ENCODE peak calls at places on chromosomes 11 and 22, in ten cellular contexts. L is sigmoid colon, A is caudate nucleus, Y is transverse colon, F is heart right ventricle, B is cardiac muscle cell, K is ovary, R is thoracic aorta, D is IMR-90, Q is colonic mucosa. J is an unnamed sample.

GRCh38 chr11:65485820-65486219 is 13.0 kb upstream of the MALAT1 start:
- DNase-seq in L (peak; percentile 77), A (no peak), Y (no peak), F (no peak), B (no peak), K (no peak), R (no peak), D (no peak), Q (peak; percentile 22), J (no peak)

GRCh38 chr22:22045576-22046335 is 63.2 kb upstream of the TOP3B start:
- DNase-seq in L (no peak), A (no peak), Y (no peak), F (no peak), B (no peak), K (no peak), R (no peak), D (no peak), Q (no peak), J (no peak)

GRCh38 chr22:32868928-32869327 is 67.4 kb downstream of the TIMP3 start:
- DNase-seq in L (no peak), A (no peak), Y (no peak), F (no peak), B (no peak), K (no peak), R (no peak), D (no peak), Q (no peak), J (no peak)

GRCh38 chr11:92739020-92739419 is 230.4 kb upstream of the MTNR1B start:
- DNase-seq in L (no peak), A (no peak), Y (no peak), F (no peak), B (no peak), K (no peak), R (no peak), D (peak; percentile 29), Q (no peak), J (no peak)

GRCh38 chr11:62980133-62980760 is 4.5 kb downstream of the SLC22A6 start:
- DNase-seq in L (no peak), A (no peak), Y (no peak), F (no peak), B (peak; percentile 63), K (no peak), R (no peak), D (peak; percentile 3), Q (no peak), J (no peak)

GRCh38 chr22:20141186-20142077 is 9.4 kb downstream of the CCDC188 start:
- DNase-seq in L (no peak), A (no peak), Y (no peak), F (no peak), B (no peak), K (no peak), R (no peak), D (peak; percentile 82), Q (no peak), J (peak; percentile 98)

GRCh38 chr11:18802381-18803257 is 11.0 kb upstream of the PTPN5 start:
- DNase-seq in L (no peak), A (no peak), Y (peak; percentile 32), F (peak; percentile 49), B (peak; percentile 80), K (peak; percentile 16), R (no peak), D (peak; percentile 71), Q (peak; percentile 37), J (peak; percentile 61)

GRCh38 chr11:111189466-111189865 is 56.1 kb upstream of the POU2AF2 start:
- DNase-seq in L (no peak), A (no peak), Y (no peak), F (no peak), B (no peak), K (no peak), R (no peak), D (peak; percentile 35), Q (no peak), J (no peak)

DNA sequence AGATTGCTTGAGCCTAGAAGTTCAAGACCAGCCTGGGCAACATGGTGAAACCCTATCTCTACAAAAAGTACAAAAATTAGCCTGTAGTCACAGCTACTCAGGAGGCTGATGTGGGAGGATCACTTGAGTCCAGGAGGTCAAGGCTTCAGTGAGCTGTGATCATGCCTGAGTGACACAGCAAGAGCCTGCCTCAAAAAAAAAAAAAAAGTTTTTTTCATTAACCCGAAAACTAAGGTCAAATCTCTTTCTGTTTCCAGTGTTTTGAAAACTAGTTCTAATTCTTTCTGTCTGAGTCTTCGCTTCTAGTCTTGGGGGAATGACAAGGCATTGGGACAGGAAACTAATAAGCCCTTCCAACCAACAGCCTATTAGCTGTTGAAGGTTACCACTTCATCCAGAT is 57.6 kb downstream of the LIF start:
- DNase-seq in L (no peak), A (no peak), Y (no peak), F (no peak), B (no peak), K (no peak), R (no peak), D (peak; percentile 23), Q (no peak), J (no peak)
- H3K27ac ChIP-seq in L (no peak overlapping the region), A (no peak overlapping the region), Y (no peak overlapping the region), F (no peak overlapping the region), B (no peak overlapping the region), K (no peak overlapping the region), R (no peak overlapping the region), D (no peak overlapping the region), Q (no peak overlapping the region), J (peak overlapping the region; percentile 100)

GRCh38 chr22:50258361-50259292 is 2.9 kb downstream of the MAPK12 start:
- DNase-seq in L (no peak), A (no peak), Y (no peak), F (peak; percentile 68), B (no peak), K (no peak), R (no peak), D (no peak), Q (no peak), J (no peak)
- H3K27ac ChIP-seq in L (no peak overlapping the region), A (no peak overlapping the region), Y (no peak overlapping the region), F (no peak overlapping the region), B (no peak overlapping the region), K (no peak overlapping the region), R (no peak overlapping the region), D (no peak overlapping the region), Q (no peak overlapping the region), J (no peak overlapping the region)

DNA sequence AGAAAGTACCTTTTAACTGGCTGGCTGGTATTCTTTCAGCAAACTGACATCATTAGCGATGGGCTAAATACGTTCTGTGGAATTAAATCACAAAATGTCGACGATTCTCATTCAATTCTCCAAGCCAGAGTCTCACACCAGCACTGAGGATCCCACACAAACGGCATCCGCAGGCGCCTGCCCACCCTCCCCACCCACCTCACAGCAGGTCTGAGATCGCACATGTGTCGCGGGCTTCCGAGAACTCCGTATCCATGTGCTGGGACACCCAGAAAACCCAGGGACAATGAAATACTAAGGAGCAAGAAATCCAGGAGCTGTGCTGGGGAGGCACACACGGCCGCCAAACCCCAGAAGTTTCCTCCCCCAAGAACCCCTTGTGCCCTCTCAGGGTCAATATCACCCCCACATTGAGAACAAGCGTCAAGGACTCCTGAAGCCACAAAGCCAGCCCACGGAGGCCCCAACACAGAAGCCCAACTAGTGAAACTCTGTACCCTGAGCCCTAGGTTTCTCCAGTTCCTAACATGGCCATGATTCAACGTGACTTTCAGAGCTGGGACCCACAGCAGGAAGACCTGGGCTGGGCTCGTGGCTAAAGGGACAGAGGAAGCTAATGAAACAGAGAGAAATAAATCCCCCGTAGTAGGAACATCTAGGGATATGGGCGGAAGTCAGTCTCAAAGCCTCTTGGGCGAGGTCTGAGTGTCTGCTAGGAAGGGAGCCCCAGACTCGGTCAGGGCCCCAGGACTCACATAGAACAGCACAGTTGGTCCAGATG is 8.0 kb downstream of the TOLLIP start:
- DNase-seq in L (no peak), A (no peak), Y (no peak), F (no peak), B (no peak), K (peak; percentile 7), R (no peak), D (no peak), Q (peak; percentile 15), J (peak; percentile 72)
- H3K27ac ChIP-seq in L (peak overlapping the region; percentile 16), A (no peak overlapping the region), Y (no peak overlapping the region), F (no peak overlapping the region), B (no peak overlapping the region), K (no peak overlapping the region), R (no peak overlapping the region), D (no peak overlapping the region), Q (no peak overlapping the region), J (no peak overlapping the region)

DNA sequence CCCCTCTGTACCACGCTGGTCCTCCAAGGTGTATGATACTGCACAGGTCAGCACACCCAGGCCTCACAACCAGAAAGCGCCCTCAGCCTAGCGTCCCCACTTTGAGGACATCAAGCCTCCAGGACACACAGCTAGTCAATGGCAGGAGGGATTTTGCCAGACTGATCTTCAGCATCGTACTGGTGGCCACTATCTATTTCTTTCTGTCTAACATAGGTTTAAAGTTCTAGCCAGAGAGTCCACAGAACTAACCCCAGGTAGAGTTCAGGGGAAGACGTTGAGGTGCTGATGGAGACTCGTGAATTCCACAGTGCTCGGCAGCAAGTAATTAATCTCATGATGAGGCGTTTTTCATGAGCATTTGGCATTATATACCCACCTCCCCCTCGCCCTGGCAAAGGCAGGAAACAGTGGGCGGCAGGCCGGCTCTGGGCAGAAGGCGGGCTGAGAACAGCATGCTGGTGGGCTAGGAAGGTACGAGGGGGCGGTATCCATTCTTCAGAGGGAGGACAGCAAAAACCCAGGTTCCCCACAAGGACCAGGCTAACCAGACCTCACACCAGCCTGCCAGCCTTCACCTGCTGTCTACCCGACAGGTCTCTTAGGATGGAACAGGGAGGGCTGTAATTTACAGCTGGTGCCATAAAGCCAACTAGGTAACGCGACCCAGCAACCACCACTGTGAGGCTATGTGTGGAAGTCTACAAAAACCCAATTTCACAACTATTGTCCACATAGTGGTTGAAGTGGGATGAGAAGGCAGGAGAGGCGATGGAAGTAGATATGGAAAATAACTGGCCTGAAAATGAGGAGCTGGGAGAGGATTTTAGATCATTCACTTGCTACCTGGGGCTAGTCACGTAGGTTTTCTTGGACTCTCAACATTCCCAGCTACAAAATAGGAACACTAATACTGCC is 18.5 kb downstream of the MYH9 start:
- DNase-seq in L (no peak), A (no peak), Y (no peak), F (no peak), B (no peak), K (no peak), R (no peak), D (peak; percentile 21), Q (no peak), J (peak; percentile 74)
- H3K27ac ChIP-seq in L (peak overlapping the region; percentile 98), A (peak overlapping the region; percentile 2), Y (peak overlapping the region; percentile 98), F (peak overlapping the region; percentile 79), B (peak overlapping the region; percentile 97), K (peak overlapping the region; percentile 62), R (peak overlapping the region; percentile 97), D (peak overlapping the region; percentile 93), Q (peak overlapping the region; percentile 93), J (peak overlapping the region; percentile 91)

DNA sequence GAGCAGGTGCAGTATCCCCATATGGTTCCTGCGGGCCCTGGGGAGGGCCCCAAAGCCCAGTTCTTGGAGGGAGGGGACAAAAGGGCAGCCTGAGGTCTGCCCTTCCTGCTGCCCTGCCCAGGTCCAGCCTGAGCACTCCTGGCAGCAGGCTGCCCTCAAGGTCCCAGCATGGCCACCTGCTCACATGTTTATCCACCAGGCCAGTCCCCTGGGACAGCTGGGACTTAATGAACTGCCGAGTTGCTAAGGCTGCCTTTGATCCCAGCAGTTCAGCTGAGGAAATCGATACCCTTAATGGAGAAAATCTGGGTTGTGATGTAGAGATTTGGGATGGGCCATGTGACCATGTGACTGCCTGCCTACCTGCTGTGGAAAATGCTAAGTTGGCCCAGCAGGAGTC is 146.2 kb downstream of the TRIM29 start:
- DNase-seq in L (no peak), A (no peak), Y (no peak), F (no peak), B (no peak), K (no peak), R (no peak), D (no peak), Q (no peak), J (no peak)
- H3K27ac ChIP-seq in L (no peak overlapping the region), A (no peak overlapping the region), Y (no peak overlapping the region), F (no peak overlapping the region), B (no peak overlapping the region), K (no peak overlapping the region), R (no peak overlapping the region), D (no peak overlapping the region), Q (no peak overlapping the region), J (no peak overlapping the region)